ENCODE peak calls at places on chromosomes 7 and 10, in four cellular contexts. O, T, X and R are unnamed samples.

GRCh38 chr10:74786126-74786525 is 40.3 kb upstream of the KAT6B start:
- DNase-seq in O (no peak), T (no peak), X (no peak), R (no peak)

GRCh38 chr7:4200546-4201094 is 481.5 kb upstream of the FOXK1 start:
- DNase-seq in O (no peak), T (no peak), X (no peak), R (no peak)

GRCh38 chr7:70154521-70155180 is 556.4 kb downstream of the AUTS2 start:
- DNase-seq in O (no peak), T (no peak), X (no peak), R (no peak)

GRCh38 chr10:116356833-116357232 is 32.6 kb downstream of the CCDC172 start:
- DNase-seq in O (no peak), T (no peak), X (no peak), R (no peak)

GRCh38 chr7:1521454-1521853 is 9.0 kb upstream of the MAFK start:
- DNase-seq in O (no peak), T (no peak), X (no peak), R (peak; percentile 51)

GRCh38 chr10:21742740-21743412 is 208.8 kb downstream of the MLLT10 start:
- DNase-seq in O (no peak), T (no peak), X (no peak), R (no peak)

GRCh38 chr10:103917326-103918052 is 495 bp downstream of the STN1 start:
- DNase-seq in O (no peak), T (peak; percentile 14), X (peak; percentile 18), R (peak; percentile 68)

GRCh38 chr10:116608683-116609594 is 11.8 kb upstream of the PNLIPRP2 start:
- DNase-seq in O (no peak), T (no peak), X (no peak), R (no peak)

GRCh38 chr10:27153855-27154198 is 357 bp downstream of the YME1L1 start:
- DNase-seq in O (no peak), T (no peak), X (peak; percentile 16), R (peak; percentile 28)

GRCh38 chr7:108324053-108325038 is 131.9 kb downstream of the NRCAM start:
- DNase-seq in O (no peak), T (no peak), X (no peak), R (no peak)

GRCh38 chr7:115676080-115676479 is 354.5 kb downstream of the TFEC start:
- DNase-seq in O (no peak), T (no peak), X (no peak), R (no peak)

GRCh38 chr7:979886-980571 is 3.0 kb upstream of the CYP2W1 start:
- DNase-seq in O (no peak), T (no peak), X (no peak), R (no peak)

GRCh38 chr10:19014034-19014433 is 34.6 kb upstream of the MALRD1 start:
- DNase-seq in O (no peak), T (no peak), X (no peak), R (no peak)

GRCh38 chr7:14021069-14021468 is 31.6 kb upstream of the ETV1 start:
- DNase-seq in O (no peak), T (no peak), X (no peak), R (no peak)

GRCh38 chr7:55077581-55078410 is 59.0 kb downstream of the EGFR start:
- DNase-seq in O (no peak), T (no peak), X (peak; percentile 73), R (no peak)

GRCh38 chr10:103416436-103417147 is 20.2 kb downstream of the PDCD11 start:
- DNase-seq in O (peak; percentile 27), T (peak; percentile 33), X (peak; percentile 50), R (peak; percentile 44)

GRCh38 chr7:104621332-104621731 is 292.9 kb downstream of the LHFPL3 start:
- DNase-seq in O (no peak), T (no peak), X (no peak), R (no peak)

GRCh38 chr10:76973515-76974289 is 663.9 kb downstream of the KCNMA1 start:
- DNase-seq in O (no peak), T (no peak), X (no peak), R (no peak)

GRCh38 chr10:106436123-106436740 is 728.3 kb downstream of the SORCS1 start:
- DNase-seq in O (no peak), T (no peak), X (no peak), R (no peak)

GRCh38 chr10:62632071-62632809 is 172.3 kb upstream of the ADO start:
- DNase-seq in O (peak; percentile 80), T (no peak), X (no peak), R (peak; percentile 17)

GRCh38 chr7:28075674-28076358 is 104.8 kb downstream of the JAZF1 start:
- DNase-seq in O (no peak), T (no peak), X (no peak), R (no peak)

GRCh38 chr7:47191876-47192291 is 390.0 kb downstream of the TNS3 start:
- DNase-seq in O (no peak), T (no peak), X (peak; percentile 6), R (no peak)

GRCh38 chr7:50296799-50297198 is 7.7 kb upstream of the IKZF1 start:
- DNase-seq in O (no peak), T (no peak), X (no peak), R (no peak)

GRCh38 chr7:15581352-15581951 is 19.6 kb upstream of the AGMO start:
- DNase-seq in O (no peak), T (no peak), X (no peak), R (no peak)

GRCh38 chr7:108073305-108074070 is 56.7 kb downstream of the LAMB4 start:
- DNase-seq in O (no peak), T (no peak), X (no peak), R (no peak)

GRCh38 chr10:15462253-15462885 is 91.3 kb upstream of the FAM171A1 start:
- DNase-seq in O (no peak), T (no peak), X (no peak), R (no peak)

GRCh38 chr10:102624094-102624493 is 20.2 kb upstream of the TRIM8 start:
- DNase-seq in O (no peak), T (no peak), X (no peak), R (no peak)

GRCh38 chr7:144063710-144064109 is 5.9 kb upstream of the OR2A25 start:
- DNase-seq in O (no peak), T (peak; percentile 39), X (no peak), R (no peak)

GRCh38 chr10:102517553-102517952 is 13.8 kb downstream of the SUFU start:
- DNase-seq in O (no peak), T (no peak), X (no peak), R (no peak)

GRCh38 chr7:84105582-84105981 is 89.0 kb downstream of the SEMA3A start:
- DNase-seq in O (no peak), T (no peak), X (no peak), R (no peak)

GRCh38 chr10:95339863-95340262 is 49.1 kb upstream of the PDLIM1 start:
- DNase-seq in O (no peak), T (no peak), X (no peak), R (no peak)

GRCh38 chr7:151853896-151854807 is 22.8 kb downstream of the PRKAG2 start:
- DNase-seq in O (no peak), T (no peak), X (no peak), R (no peak)

GRCh38 chr10:32332299-32332750 is 14.6 kb downstream of the EPC1 start:
- DNase-seq in O (peak; percentile 93), T (no peak), X (no peak), R (no peak)

GRCh38 chr10:64210211-64210610 is 689.0 kb downstream of the REEP3 start:
- DNase-seq in O (no peak), T (no peak), X (no peak), R (no peak)

GRCh38 chr10:64206409-64206808 is 685.2 kb downstream of the REEP3 start:
- DNase-seq in O (no peak), T (no peak), X (no peak), R (no peak)

GRCh38 chr10:64209574-64209973 is 688.4 kb downstream of the REEP3 start:
- DNase-seq in O (no peak), T (no peak), X (no peak), R (no peak)

GRCh38 chr10:64215088-64215487 is 693.9 kb downstream of the REEP3 start:
- DNase-seq in O (no peak), T (no peak), X (no peak), R (no peak)

GRCh38 chr10:64211466-64211865 is 690.3 kb downstream of the REEP3 start:
- DNase-seq in O (no peak), T (no peak), X (no peak), R (no peak)
- TF ChIP-seq POLR2AphosphoS2 in O (no peak), T (no peak), X (no peak), R (no peak)

DNA sequence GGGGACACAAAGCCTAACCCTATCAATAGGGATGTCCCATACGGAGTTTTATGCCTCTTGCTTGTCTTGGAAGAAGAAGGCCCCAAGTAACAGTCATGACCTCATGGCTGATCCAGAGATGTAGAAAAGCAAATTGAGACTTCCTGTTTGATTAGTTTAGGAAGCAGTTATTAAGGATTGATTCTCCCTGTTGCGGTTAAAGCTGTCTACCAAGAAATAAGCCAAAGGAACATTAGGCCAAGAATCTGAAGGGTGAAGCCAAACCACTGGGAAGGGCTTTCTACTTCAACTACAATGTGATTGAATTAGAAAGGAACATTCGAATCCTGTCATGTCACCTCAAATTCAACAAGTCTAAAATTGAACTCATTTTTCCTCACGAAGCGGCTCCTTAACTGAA is 60.5 kb upstream of the AGBL3 start:
- DNase-seq in O (no peak), T (no peak), X (no peak), R (no peak)
- TF ChIP-seq POLR2A in O (no peak), T (no peak), X (no peak), R (no peak)

GRCh38 chr7:37033141-37033540 is 308.8 kb upstream of the AOAH start:
- DNase-seq in O (no peak), T (no peak), X (no peak), R (no peak)
- TF ChIP-seq REST in O (no peak), T (no peak), X (no peak), R (no peak)

DNA sequence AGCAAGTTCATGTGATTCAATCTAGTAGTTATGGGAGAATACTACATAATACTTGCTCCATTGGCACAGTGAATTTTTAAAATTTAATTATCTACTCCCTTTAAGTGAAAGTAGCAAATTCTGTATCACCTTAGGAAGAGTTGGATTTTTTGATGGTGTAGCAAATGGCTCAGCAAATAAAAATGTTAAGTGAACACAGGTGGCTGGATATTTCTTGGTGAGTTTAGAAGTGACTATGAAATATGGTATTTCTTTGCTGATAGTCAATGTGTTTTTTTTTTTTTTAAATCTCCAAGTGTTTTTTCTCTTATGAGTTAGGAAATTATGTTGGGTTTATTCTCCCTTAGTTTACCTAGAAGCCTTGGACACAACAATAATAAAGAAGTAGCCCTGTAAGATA is 67.8 kb downstream of the CREM start:
- DNase-seq in O (no peak), T (no peak), X (no peak), R (no peak)
- TF ChIP-seq POLR2AphosphoS2 in O (no peak), T (no peak), X (no peak), R (no peak)

GRCh38 chr10:89395141-89395540 is 2.7 kb downstream of the IFIT1 start:
- DNase-seq in O (no peak), T (no peak), X (no peak), R (no peak)
- TF ChIP-seq POLR2A in O (no peak), T (no peak), X (no peak), R (no peak)

DNA sequence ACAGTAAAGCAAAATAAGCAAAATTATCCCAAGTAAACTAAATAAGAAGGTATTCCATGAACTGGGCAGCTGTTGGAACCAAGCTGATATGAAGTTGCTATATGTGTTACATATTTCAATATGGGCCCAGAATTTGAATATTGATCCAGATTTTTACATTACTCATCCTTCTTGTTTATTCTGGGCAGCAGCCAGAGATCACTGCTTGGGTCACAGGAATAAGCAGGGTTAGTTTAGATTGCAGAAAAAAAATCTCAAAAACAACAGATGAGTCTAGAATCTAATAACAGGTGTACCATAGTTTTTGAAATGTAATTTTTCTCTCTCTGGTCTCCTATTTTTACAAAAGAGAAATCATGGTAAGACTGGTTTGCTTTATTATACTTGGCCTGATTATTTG is 171.6 kb upstream of the NAMPT start:
- DNase-seq in O (no peak), T (no peak), X (no peak), R (no peak)
- TF ChIP-seq REST in O (no peak), T (no peak), X (no peak), R (no peak)

GRCh38 chr7:45001138-45001694 is 1.2 kb downstream of the CCM2 start:
- DNase-seq in O (no peak), T (peak; percentile 69), X (no peak), R (no peak)
- TF ChIP-seq POLR2AphosphoS2 in O (no peak), T (no peak), X (no peak), R (no peak)